ENCODE peak calls at places on chromosomes 1 and 21, in ten cellular contexts. O, F, A, D, T, X, E, U, M and V are unnamed samples.

GRCh38 chr1:19081218-19081893 is 124.9 kb upstream of the IFFO2 start:
- DNase-seq in X (no peak), U (peak; percentile 69), D (no peak), A (no peak), F (no peak), T (no peak), O (peak; percentile 50), E (no peak), M (peak; percentile 87), V (no peak)

GRCh38 chr1:198102454-198102791 is 54.4 kb upstream of the NEK7 start:
- DNase-seq in M (peak; percentile 15), T (no peak), O (no peak), D (no peak), E (no peak), X (peak; percentile 25), F (no peak), A (no peak), U (no peak), V (no peak)

GRCh38 chr1:61050541-61051454 is 31.6 kb upstream of the NFIA start:
- DNase-seq in E (no peak), A (no peak), U (no peak), T (no peak), X (no peak), M (no peak), O (peak; percentile 72), F (peak; percentile 54), D (no peak), V (no peak)

GRCh38 chr1:159040206-159040605 is 30.5 kb downstream of the IFI16 start:
- DNase-seq in T (no peak), O (no peak), E (peak; percentile 62), D (no peak), U (no peak), A (no peak), M (no peak), X (no peak), F (no peak), V (no peak)

GRCh38 chr21:44736291-44737004 is 25.1 kb upstream of the TSPEAR start:
- DNase-seq in A (no peak), T (no peak), O (no peak), X (no peak), E (no peak), F (no peak), M (no peak), D (no peak), U (no peak), V (no peak)

GRCh38 chr21:35441868-35442582 is 392.9 kb upstream of the RUNX1 start:
- DNase-seq in T (no peak), F (no peak), M (no peak), A (no peak), E (no peak), O (no peak), D (no peak), X (peak; percentile 20), U (no peak), V (no peak)

GRCh38 chr1:3308053-3308452 is 146.4 kb upstream of the ARHGEF16 start:
- DNase-seq in T (no peak), D (no peak), A (no peak), F (no peak), U (no peak), M (no peak), E (no peak), O (no peak), X (no peak), V (no peak)

GRCh38 chr1:161350666-161351065 is 17.0 kb downstream of the CFAP126 start:
- DNase-seq in E (no peak), D (no peak), F (no peak), O (no peak), T (no peak), M (no peak), A (no peak), U (no peak), X (no peak), V (no peak)

GRCh38 chr1:18110968-18111367 is 3.4 kb downstream of the IGSF21 start:
- DNase-seq in D (no peak), A (no peak), O (no peak), X (no peak), F (peak; percentile 83), M (no peak), E (no peak), U (no peak), T (no peak), V (no peak)

GRCh38 chr1:100249155-100249536 is 488 bp downstream of the DBT start:
- DNase-seq in M (peak; percentile 41), A (no peak), T (no peak), U (peak; percentile 6), X (no peak), O (no peak), F (no peak), D (no peak), E (no peak), V (peak; percentile 0)

GRCh38 chr1:177444997-177445746 is 274.4 kb downstream of the BRINP2 start:
- DNase-seq in A (no peak), E (no peak), X (no peak), T (no peak), M (no peak), U (no peak), O (no peak), F (no peak), D (no peak), V (no peak)

DNA sequence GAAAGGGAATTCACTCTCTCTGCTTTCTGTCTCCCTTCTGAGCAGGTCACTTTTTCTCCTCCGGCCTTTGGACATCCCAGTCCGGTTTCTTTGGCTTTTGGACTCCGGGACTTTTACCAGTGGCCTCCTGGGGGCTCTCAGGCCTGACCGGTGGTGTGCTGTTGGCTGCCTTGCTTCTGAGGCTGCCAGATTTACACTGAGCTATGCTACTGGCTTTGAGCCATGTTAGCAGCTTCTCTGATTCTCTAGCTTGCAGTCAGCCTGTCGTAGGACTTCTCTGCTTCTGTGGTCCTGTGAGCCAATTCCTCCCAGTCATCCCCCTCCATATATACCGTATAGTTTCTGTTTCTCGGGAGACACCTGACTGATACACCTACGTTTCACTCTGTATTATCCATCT is 178.3 kb downstream of the RYR2 start:
- DNase-seq in M (no peak), E (no peak), F (no peak), U (peak; percentile 18), O (no peak), D (no peak), T (no peak), X (no peak), A (no peak), V (no peak)
- H3K4me3 ChIP-seq in M (no peak overlapping the region), E (no peak overlapping the region), F (no peak overlapping the region), U (no peak overlapping the region), O (no peak overlapping the region), D (no peak overlapping the region), T (no peak overlapping the region), X (no peak overlapping the region), A (no peak overlapping the region), V (no peak overlapping the region)

GRCh38 chr1:163171826-163172225 is 30.9 kb downstream of the RGS5 start:
- DNase-seq in A (no peak), U (peak; percentile 36), O (no peak), E (no peak), D (no peak), T (no peak), M (no peak), F (no peak), X (no peak), V (no peak)
- H3K4me3 ChIP-seq in A (no peak overlapping the region), U (no peak overlapping the region), O (no peak overlapping the region), E (no peak overlapping the region), D (no peak overlapping the region), T (no peak overlapping the region), M (no peak overlapping the region), F (no peak overlapping the region), X (no peak overlapping the region), V (no peak overlapping the region)

GRCh38 chr1:10799726-10800125 is 3.3 kb upstream of the CASZ1 start:
- DNase-seq in O (no peak), A (no peak), D (no peak), T (no peak), M (no peak), F (no peak), E (no peak), X (no peak), U (no peak), V (no peak)

GRCh38 chr1:10795305-10796021 is 983 bp downstream of the CASZ1 start:
- DNase-seq in X (no peak), U (no peak), O (no peak), F (peak; percentile 24), T (no peak), D (no peak), E (no peak), A (no peak), M (peak; percentile 30), V (no peak)

GRCh38 chr1:10794724-10795304 is 1.6 kb downstream of the CASZ1 start:
- DNase-seq in M (peak; percentile 38), A (no peak), O (peak; percentile 68), T (no peak), E (no peak), U (no peak), F (peak; percentile 30), D (no peak), X (no peak), V (no peak)

GRCh38 chr1:10793129-10793651 is 3.3 kb downstream of the CASZ1 start:
- DNase-seq in D (no peak), O (no peak), A (no peak), X (peak; percentile 2), M (peak; percentile 74), U (peak; percentile 29), T (no peak), E (no peak), F (no peak), V (no peak)

DNA sequence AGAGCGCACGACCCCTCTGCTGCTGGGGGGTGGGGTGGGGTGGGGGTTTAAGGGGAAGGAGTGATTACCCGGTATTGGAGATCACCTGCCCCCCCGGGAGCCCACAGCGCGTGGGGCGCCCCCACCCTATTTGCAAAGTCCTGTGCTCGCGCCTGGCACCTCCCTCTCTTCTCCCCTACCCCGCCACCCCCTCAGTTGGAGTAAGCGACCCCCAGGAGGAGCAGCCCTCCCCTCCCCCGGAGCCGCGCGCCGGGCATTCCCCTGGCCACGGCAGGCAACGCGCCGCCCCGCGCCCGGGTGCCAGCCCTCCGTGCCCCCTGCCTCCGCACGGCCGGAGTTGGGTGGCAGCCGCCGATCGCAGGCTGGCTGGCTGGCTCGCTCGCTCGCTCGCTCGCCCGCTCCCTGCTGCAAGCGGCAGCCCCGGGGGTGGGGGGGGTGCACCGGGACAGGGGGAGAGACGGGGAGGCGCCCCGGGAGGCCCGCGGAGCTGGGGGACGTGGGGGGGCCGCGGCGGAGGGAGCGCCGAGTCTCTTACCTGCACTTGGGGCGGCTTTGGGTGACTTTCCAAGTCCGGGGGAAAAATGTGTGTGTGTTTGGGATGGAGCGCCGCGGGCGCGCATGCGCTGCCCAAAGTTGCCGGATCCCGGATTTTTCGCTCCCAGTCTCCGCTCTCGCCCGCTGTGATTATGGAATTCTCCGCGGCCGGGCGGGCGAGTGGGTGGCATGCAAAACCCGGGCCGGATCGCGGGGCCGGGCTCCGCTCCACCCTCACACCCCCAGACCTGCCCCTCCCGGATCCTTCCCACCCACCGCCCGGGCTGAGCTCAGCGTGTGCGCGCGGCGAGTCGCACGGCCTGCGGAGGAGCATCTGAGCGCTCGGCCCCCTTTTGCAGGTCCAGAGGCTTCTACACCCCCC is at the start of gene CASZ1:
- DNase-seq in F (peak; percentile 91), E (peak; percentile 29), U (peak; percentile 87), X (no peak), T (peak; percentile 27), A (no peak), O (peak; percentile 79), D (peak; percentile 87), M (peak; percentile 41), V (no peak)
- H3K4me3 ChIP-seq in F (peak within 1 kb of the TSS; percentile 83), E (peak within 1 kb of the TSS; percentile 60), U (peak within 1 kb of the TSS; percentile 26), X (no peak within 1 kb of the TSS), T (peak within 1 kb of the TSS; percentile 42), A (peak within 1 kb of the TSS; percentile 22), O (peak within 1 kb of the TSS; percentile 80), D (peak within 1 kb of the TSS; percentile 53), M (no peak within 1 kb of the TSS), V (no peak within 1 kb of the TSS)

DNA sequence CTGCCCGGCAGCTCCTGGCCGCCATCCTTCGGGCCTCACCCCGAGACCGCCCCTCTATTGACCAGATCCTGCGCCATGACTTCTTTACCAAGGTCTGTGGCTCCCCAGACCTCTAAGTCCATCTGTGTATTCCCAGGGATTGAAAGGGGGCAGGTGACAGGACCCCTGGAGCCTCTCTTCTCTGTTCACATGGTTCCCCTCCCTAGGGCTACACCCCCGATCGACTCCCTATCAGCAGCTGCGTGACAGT is 2.8 kb downstream of the PLK3 start:
- DNase-seq in U (no peak), T (no peak), O (no peak), F (no peak), D (no peak), M (no peak), X (no peak), A (no peak), E (no peak), V (no peak)
- H3K4me3 ChIP-seq in U (no peak overlapping the region), T (no peak overlapping the region), O (no peak overlapping the region), F (no peak overlapping the region), D (no peak overlapping the region), M (no peak overlapping the region), X (no peak overlapping the region), A (no peak overlapping the region), E (no peak overlapping the region), V (peak overlapping the region; percentile 92)